ENCODE peak calls at places on chromosome 13, in four cellular contexts. One of them, this sample, is unnamed.

GRCh38 chr13:99777873-99778272 is 193.7 kb downstream of the ZIC5 start:
- DNase-seq in brain microvascular endothelial cell: no peak
- DNase-seq in cardiac fibroblast: no peak
- DNase-seq in GM12865: no peak
- DNase-seq in this sample: no peak

GRCh38 chr13:44578064-44578394 is 1.9 kb upstream of the TSC22D1 start:
- DNase-seq in cardiac fibroblast: no peak
- DNase-seq in GM12865: no peak
- DNase-seq in brain microvascular endothelial cell: no peak
- DNase-seq in this sample: no peak

GRCh38 chr13:66665991-66666390 is 564.1 kb downstream of the PCDH9 start:
- DNase-seq in brain microvascular endothelial cell: peak; percentile 98
- DNase-seq in cardiac fibroblast: peak; percentile 83
- DNase-seq in GM12865: peak; percentile 1
- DNase-seq in this sample: no peak

GRCh38 chr13:111502957-111503356 is 182.5 kb downstream of the TEX29 start:
- DNase-seq in brain microvascular endothelial cell: no peak
- DNase-seq in GM12865: no peak
- DNase-seq in cardiac fibroblast: no peak
- DNase-seq in this sample: no peak

GRCh38 chr13:31267126-31267784 is 67.5 kb downstream of the B3GLCT start:
- DNase-seq in brain microvascular endothelial cell: no peak
- DNase-seq in cardiac fibroblast: peak; percentile 20
- DNase-seq in GM12865: no peak
- DNase-seq in this sample: no peak

GRCh38 chr13:70339738-70340137 is 231.5 kb upstream of the KLHL1 start:
- DNase-seq in brain microvascular endothelial cell: peak; percentile 6
- DNase-seq in cardiac fibroblast: no peak
- DNase-seq in GM12865: peak; percentile 18
- DNase-seq in this sample: no peak

GRCh38 chr13:101881593-101881992 is 429.1 kb downstream of the ITGBL1 start:
- DNase-seq in cardiac fibroblast: no peak
- DNase-seq in brain microvascular endothelial cell: no peak
- DNase-seq in GM12865: no peak
- DNase-seq in this sample: no peak

GRCh38 chr13:53010374-53011105 is 18.1 kb upstream of the OLFM4 start:
- DNase-seq in brain microvascular endothelial cell: no peak
- DNase-seq in cardiac fibroblast: no peak
- DNase-seq in GM12865: no peak
- DNase-seq in this sample: no peak

GRCh38 chr13:28161370-28161769 is 23.0 kb downstream of the PAN3 start:
- DNase-seq in brain microvascular endothelial cell: no peak
- DNase-seq in GM12865: no peak
- DNase-seq in cardiac fibroblast: peak; percentile 9
- DNase-seq in this sample: no peak

GRCh38 chr13:111468037-111468959 is 147.9 kb downstream of the TEX29 start:
- DNase-seq in GM12865: no peak
- DNase-seq in brain microvascular endothelial cell: no peak
- DNase-seq in cardiac fibroblast: no peak
- DNase-seq in this sample: no peak

GRCh38 chr13:107712145-107712544 is 503.2 kb downstream of the LIG4 start:
- DNase-seq in GM12865: no peak
- DNase-seq in brain microvascular endothelial cell: no peak
- DNase-seq in cardiac fibroblast: no peak
- DNase-seq in this sample: no peak

GRCh38 chr13:110125157-110125556 is 181.8 kb downstream of the COL4A1 start:
- DNase-seq in GM12865: no peak
- DNase-seq in cardiac fibroblast: no peak
- DNase-seq in brain microvascular endothelial cell: no peak
- DNase-seq in this sample: no peak

GRCh38 chr13:94198666-94199065 is 280.8 kb downstream of the DCT start:
- DNase-seq in cardiac fibroblast: peak; percentile 51
- DNase-seq in GM12865: no peak
- DNase-seq in brain microvascular endothelial cell: peak; percentile 65
- DNase-seq in this sample: no peak

GRCh38 chr13:101763191-101763590 is 310.7 kb downstream of the ITGBL1 start:
- DNase-seq in brain microvascular endothelial cell: no peak
- DNase-seq in GM12865: no peak
- DNase-seq in cardiac fibroblast: no peak
- DNase-seq in this sample: no peak

GRCh38 chr13:110634558-110634957 is 19.2 kb downstream of the NAXD start:
- DNase-seq in cardiac fibroblast: peak; percentile 53
- DNase-seq in brain microvascular endothelial cell: peak; percentile 96
- DNase-seq in GM12865: no peak
- DNase-seq in this sample: no peak

GRCh38 chr13:100100115-100100879 is 11.4 kb downstream of the PCCA start:
- DNase-seq in GM12865: no peak
- DNase-seq in cardiac fibroblast: peak; percentile 81
- DNase-seq in brain microvascular endothelial cell: peak; percentile 62
- DNase-seq in this sample: no peak

GRCh38 chr13:62702502-62702901 is 1286.9 kb upstream of the PCDH20 start:
- DNase-seq in brain microvascular endothelial cell: no peak
- DNase-seq in GM12865: no peak
- DNase-seq in cardiac fibroblast: no peak
- DNase-seq in this sample: no peak

DNA sequence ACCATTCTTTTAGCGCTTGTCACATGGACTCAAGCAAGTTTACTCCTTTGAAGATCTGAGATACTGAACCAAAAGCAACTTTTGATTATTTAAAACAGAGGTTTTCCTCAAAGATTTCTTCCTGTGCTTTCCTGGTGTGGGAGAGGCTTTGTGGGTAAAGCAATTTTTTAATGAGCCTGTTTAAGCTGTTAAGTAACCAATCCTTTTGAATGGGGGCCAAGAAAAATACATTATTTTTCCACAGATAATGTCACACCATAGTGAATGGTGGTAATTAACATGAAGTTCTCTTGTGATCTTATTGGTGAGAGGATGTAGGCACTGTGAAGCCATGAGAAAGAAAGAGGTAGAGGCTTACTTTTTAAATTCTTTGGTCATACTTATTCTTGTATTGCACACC is 55.8 kb upstream of the OBI1 start:
- DNase-seq in cardiac fibroblast: no peak
- DNase-seq in GM12865: no peak
- DNase-seq in brain microvascular endothelial cell: no peak
- DNase-seq in this sample: no peak
- H3K4me3 ChIP-seq in cardiac fibroblast: no peak overlapping the region
- H3K4me3 ChIP-seq in GM12865: no peak overlapping the region
- H3K4me3 ChIP-seq in brain microvascular endothelial cell: no peak overlapping the region
- H3K4me3 ChIP-seq in this sample: no peak overlapping the region

DNA sequence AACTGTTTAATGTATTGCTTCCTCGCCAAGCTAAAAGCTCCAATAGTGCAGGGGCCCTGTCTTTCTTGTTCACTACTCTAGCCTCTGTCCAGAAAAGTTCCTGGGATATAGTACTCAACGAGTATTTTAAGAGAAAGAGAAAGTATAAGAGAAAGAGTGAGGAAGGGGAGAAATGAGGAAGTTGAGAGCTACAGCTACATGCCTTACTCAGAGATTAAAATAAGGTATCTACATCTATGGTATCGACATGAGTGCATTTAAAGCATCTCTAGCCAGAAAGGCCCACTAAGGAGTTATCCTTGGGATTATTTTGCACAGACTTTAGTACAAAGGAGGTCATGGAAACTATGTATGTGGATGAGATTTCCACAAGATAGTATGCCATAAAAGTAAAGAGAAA is 28.5 kb downstream of the MYCBP2 start:
- DNase-seq in brain microvascular endothelial cell: no peak
- DNase-seq in cardiac fibroblast: no peak
- DNase-seq in GM12865: peak; percentile 30
- DNase-seq in this sample: no peak
- H3K4me3 ChIP-seq in brain microvascular endothelial cell: no peak overlapping the region
- H3K4me3 ChIP-seq in cardiac fibroblast: no peak overlapping the region
- H3K4me3 ChIP-seq in GM12865: peak overlapping the region; percentile 52
- H3K4me3 ChIP-seq in this sample: peak overlapping the region; percentile 15

GRCh38 chr13:105904034-105904742 is 631.3 kb downstream of the EFNB2 start:
- DNase-seq in brain microvascular endothelial cell: no peak
- DNase-seq in cardiac fibroblast: no peak
- DNase-seq in GM12865: no peak
- DNase-seq in this sample: no peak

GRCh38 chr13:105908581-105908980 is 626.9 kb downstream of the EFNB2 start:
- DNase-seq in cardiac fibroblast: no peak
- DNase-seq in brain microvascular endothelial cell: peak; percentile 30
- DNase-seq in GM12865: peak; percentile 5
- DNase-seq in this sample: no peak

GRCh38 chr13:105907319-105908019 is 628.0 kb downstream of the EFNB2 start:
- DNase-seq in cardiac fibroblast: no peak
- DNase-seq in GM12865: no peak
- DNase-seq in brain microvascular endothelial cell: no peak
- DNase-seq in this sample: no peak
- H3K4me3 ChIP-seq in cardiac fibroblast: no peak overlapping the region
- H3K4me3 ChIP-seq in GM12865: no peak overlapping the region
- H3K4me3 ChIP-seq in brain microvascular endothelial cell: no peak overlapping the region
- H3K4me3 ChIP-seq in this sample: no peak overlapping the region

GRCh38 chr13:42575938-42576337 is 2.0 kb downstream of the TNFSF11 start:
- DNase-seq in brain microvascular endothelial cell: no peak
- DNase-seq in GM12865: no peak
- DNase-seq in cardiac fibroblast: no peak
- DNase-seq in this sample: no peak

GRCh38 chr13:42571895-42572294 is 2.1 kb upstream of the TNFSF11 start:
- DNase-seq in cardiac fibroblast: no peak
- DNase-seq in brain microvascular endothelial cell: no peak
- DNase-seq in GM12865: no peak
- DNase-seq in this sample: no peak

GRCh38 chr13:42574011-42574410 is at the start of gene TNFSF11:
- DNase-seq in GM12865: no peak
- DNase-seq in cardiac fibroblast: peak; percentile 10
- DNase-seq in brain microvascular endothelial cell: no peak
- DNase-seq in this sample: no peak

GRCh38 chr13:42577538-42577937 is 3.6 kb downstream of the TNFSF11 start:
- DNase-seq in cardiac fibroblast: no peak
- DNase-seq in GM12865: no peak
- DNase-seq in brain microvascular endothelial cell: no peak
- DNase-seq in this sample: no peak

GRCh38 chr13:42574435-42575311 is 721 bp downstream of the TNFSF11 start:
- DNase-seq in GM12865: peak; percentile 58
- DNase-seq in cardiac fibroblast: no peak
- DNase-seq in brain microvascular endothelial cell: no peak
- DNase-seq in this sample: peak; percentile 49
- H3K4me3 ChIP-seq in GM12865: peak overlapping the region; percentile 62
- H3K4me3 ChIP-seq in cardiac fibroblast: peak overlapping the region; percentile 60
- H3K4me3 ChIP-seq in brain microvascular endothelial cell: peak overlapping the region; percentile 78
- H3K4me3 ChIP-seq in this sample: peak overlapping the region; percentile 67

DNA sequence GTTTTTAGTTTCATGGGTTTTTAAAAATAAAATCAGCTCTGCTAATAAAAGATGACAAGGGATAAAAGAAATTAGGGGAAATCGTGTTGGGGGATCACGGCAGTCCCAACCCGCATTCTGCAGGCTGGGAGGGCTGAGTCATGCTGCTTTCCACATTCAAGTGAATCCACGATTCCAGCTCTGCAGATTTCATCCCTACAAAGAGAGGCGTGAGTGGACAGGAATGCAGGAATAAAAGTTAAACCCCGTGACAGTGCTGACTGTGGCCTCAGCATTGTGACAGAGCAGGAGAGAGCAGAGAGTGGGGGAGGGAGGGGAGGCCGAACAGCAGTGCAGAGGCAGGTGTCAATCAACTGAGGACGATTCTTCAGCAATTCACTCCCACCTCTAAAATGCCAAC is 66.5 kb upstream of the RAP2A start:
- DNase-seq in GM12865: peak; percentile 10
- DNase-seq in cardiac fibroblast: peak; percentile 52
- DNase-seq in brain microvascular endothelial cell: peak; percentile 82
- DNase-seq in this sample: no peak
- H3K4me3 ChIP-seq in GM12865: no peak overlapping the region
- H3K4me3 ChIP-seq in cardiac fibroblast: no peak overlapping the region
- H3K4me3 ChIP-seq in brain microvascular endothelial cell: peak overlapping the region; percentile 18
- H3K4me3 ChIP-seq in this sample: no peak overlapping the region

GRCh38 chr13:49858183-49858856 is 65.8 kb upstream of the KPNA3 start:
- DNase-seq in cardiac fibroblast: peak; percentile 85
- DNase-seq in GM12865: no peak
- DNase-seq in brain microvascular endothelial cell: peak; percentile 95
- DNase-seq in this sample: no peak
- H3K4me3 ChIP-seq in cardiac fibroblast: no peak overlapping the region
- H3K4me3 ChIP-seq in GM12865: no peak overlapping the region
- H3K4me3 ChIP-seq in brain microvascular endothelial cell: no peak overlapping the region
- H3K4me3 ChIP-seq in this sample: no peak overlapping the region

GRCh38 chr13:49116873-49117272 is 103.3 kb upstream of the MLNR start:
- DNase-seq in brain microvascular endothelial cell: no peak
- DNase-seq in GM12865: no peak
- DNase-seq in cardiac fibroblast: no peak
- DNase-seq in this sample: no peak

GRCh38 chr13:49112782-49113525 is 107.2 kb upstream of the MLNR start:
- DNase-seq in GM12865: no peak
- DNase-seq in cardiac fibroblast: peak; percentile 16
- DNase-seq in brain microvascular endothelial cell: no peak
- DNase-seq in this sample: no peak

GRCh38 chr13:49110122-49110831 is 109.9 kb upstream of the MLNR start:
- DNase-seq in cardiac fibroblast: peak; percentile 95
- DNase-seq in brain microvascular endothelial cell: peak; percentile 78
- DNase-seq in GM12865: peak; percentile 87
- DNase-seq in this sample: peak; percentile 56

GRCh38 chr13:49108204-49108603 is 111.9 kb upstream of the MLNR start:
- DNase-seq in brain microvascular endothelial cell: no peak
- DNase-seq in GM12865: no peak
- DNase-seq in cardiac fibroblast: no peak
- DNase-seq in this sample: no peak

DNA sequence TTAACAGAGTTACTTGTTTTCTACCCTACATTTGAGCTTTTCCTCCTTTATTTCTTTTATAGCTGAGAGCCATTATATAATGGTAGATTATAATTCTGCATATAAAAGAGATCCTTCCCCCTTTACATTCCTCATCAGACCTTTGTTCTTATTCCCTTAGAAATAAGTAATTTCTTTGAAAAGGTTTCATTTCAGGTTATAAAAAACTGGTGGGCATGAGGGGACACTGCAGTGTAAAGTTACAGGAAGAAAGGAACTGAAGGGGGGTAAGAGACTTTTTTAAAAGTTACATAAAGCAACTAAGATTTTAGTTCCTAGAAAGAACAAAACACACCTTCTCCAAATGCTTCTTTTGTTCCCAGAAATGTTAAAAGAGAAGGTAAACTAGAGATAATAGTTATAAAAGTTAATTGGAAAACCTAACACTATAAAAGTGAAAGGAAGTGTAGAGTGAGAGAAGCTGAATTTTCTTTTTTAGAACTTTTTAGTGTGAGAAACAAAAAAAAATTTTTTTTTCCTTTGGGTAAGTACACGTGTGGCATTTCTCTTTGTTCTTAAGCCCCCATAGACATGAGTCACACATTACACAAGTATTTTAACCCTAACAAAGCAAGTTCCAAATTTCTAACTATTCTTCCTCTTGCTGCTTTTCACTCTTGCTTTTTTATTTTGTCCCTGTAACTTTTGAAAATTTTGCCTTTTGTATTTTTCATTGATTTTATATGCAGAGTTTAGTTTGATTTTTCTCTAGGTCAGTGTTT is 106.4 kb upstream of the MLNR start:
- DNase-seq in brain microvascular endothelial cell: no peak
- DNase-seq in cardiac fibroblast: peak; percentile 68
- DNase-seq in GM12865: no peak
- DNase-seq in this sample: no peak
- H3K4me3 ChIP-seq in brain microvascular endothelial cell: peak overlapping the region; percentile 23
- H3K4me3 ChIP-seq in cardiac fibroblast: peak overlapping the region; percentile 5
- H3K4me3 ChIP-seq in GM12865: no peak overlapping the region
- H3K4me3 ChIP-seq in this sample: no peak overlapping the region

DNA sequence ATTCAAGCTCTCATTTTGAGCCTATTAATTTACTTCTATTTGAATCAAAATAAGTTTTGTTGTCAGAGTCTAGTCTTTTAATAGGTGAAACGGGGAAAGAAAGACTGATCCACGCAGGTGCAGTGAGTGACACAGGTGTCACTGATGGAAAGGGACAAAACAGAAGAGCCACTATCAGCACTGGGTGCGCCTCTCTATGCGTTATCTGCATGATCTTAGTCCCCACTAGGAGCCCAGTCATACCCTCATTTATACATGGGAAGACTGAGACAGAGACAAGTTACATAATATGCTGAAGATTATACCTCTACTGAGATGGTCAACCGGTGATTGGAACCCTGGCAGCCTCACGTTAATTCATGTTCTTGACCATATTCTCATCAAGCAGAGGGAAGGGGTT is 3.4 kb downstream of the LRCH1 start:
- DNase-seq in cardiac fibroblast: no peak
- DNase-seq in GM12865: no peak
- DNase-seq in brain microvascular endothelial cell: no peak
- DNase-seq in this sample: no peak
- H3K4me3 ChIP-seq in cardiac fibroblast: no peak overlapping the region
- H3K4me3 ChIP-seq in GM12865: no peak overlapping the region
- H3K4me3 ChIP-seq in brain microvascular endothelial cell: no peak overlapping the region
- H3K4me3 ChIP-seq in this sample: no peak overlapping the region

This sample was measured in GM12864.